ENCODE peak calls at places on chromosome 5, in five cellular contexts. A, B, K, N and V are unnamed samples.

GRCh38 chr5:135309391-135310327 is 89.4 kb downstream of the MACROH2A1 start:
- DNase-seq in B (no peak), A (no peak), N (no peak), K (no peak), V (no peak)

GRCh38 chr5:96141749-96142148 is 180.1 kb upstream of the ELL2 start:
- DNase-seq in A (no peak), K (no peak), N (no peak), B (no peak), V (no peak)

GRCh38 chr5:7269591-7270274 is 126.2 kb upstream of the ADCY2 start:
- DNase-seq in K (no peak), B (no peak), A (no peak), N (no peak), V (no peak)

GRCh38 chr5:43221502-43221901 is 29.5 kb downstream of the NIM1K start:
- DNase-seq in B (no peak), K (no peak), A (no peak), N (no peak), V (no peak)

GRCh38 chr5:140881889-140882590 is at the start of gene PCDHA13:
- DNase-seq in N (no peak), B (no peak), K (no peak), A (peak; percentile 62), V (no peak)

GRCh38 chr5:41721521-41721920 is 148.7 kb downstream of the OXCT1 start:
- DNase-seq in K (no peak), A (no peak), N (no peak), B (no peak), V (no peak)

GRCh38 chr5:33008751-33009418 is 297.8 kb downstream of the NPR3 start:
- DNase-seq in N (no peak), K (no peak), B (no peak), A (no peak), V (no peak)

GRCh38 chr5:58937031-58937681 is 354.3 kb downstream of the RAB3C start:
- DNase-seq in K (no peak), N (no peak), A (no peak), B (no peak), V (no peak)

GRCh38 chr5:133708451-133708850 is 96.1 kb upstream of the FSTL4 start:
- DNase-seq in N (no peak), B (no peak), A (no peak), K (no peak), V (no peak)

GRCh38 chr5:82873452-82873851 is 203.7 kb downstream of the TMEM167A start:
- DNase-seq in A (no peak), B (no peak), K (no peak), N (no peak), V (no peak)

GRCh38 chr5:126599499-126599898 is 1.2 kb upstream of the PHAX start:
- DNase-seq in N (no peak), B (no peak), K (no peak), A (peak; percentile 65), V (no peak)

GRCh38 chr5:39420482-39421145 is 4.2 kb downstream of the DAB2 start:
- DNase-seq in B (no peak), A (peak; percentile 87), N (no peak), K (no peak), V (no peak)